ENCODE peak calls at places on chromosome 10, in seven cellular contexts. T, F, E, C, O, B and M are unnamed samples.

GRCh38 chr10:52488606-52489485 is 174.8 kb downstream of the DKK1 start:
- DNase-seq in E (no peak), B (no peak), C (no peak), O (peak), F (no peak), T (no peak), M (peak)

GRCh38 chr10:61918140-61918539 is 16.6 kb downstream of the ARID5B start:
- DNase-seq in F (no peak), T (no peak), B (no peak), E (no peak), C (no peak), O (no peak), M (no peak)

GRCh38 chr10:14732146-14732545 is 42.6 kb downstream of the FAM107B start:
- DNase-seq in E (no peak), O (no peak), B (no peak), T (no peak), C (no peak), F (no peak), M (no peak)

GRCh38 chr10:89574348-89574747 is 39.0 kb upstream of the SLC16A12 start:
- DNase-seq in C (no peak), O (no peak), F (no peak), B (no peak), E (no peak), T (no peak), M (no peak)

GRCh38 chr10:26567349-26567721 is 129.2 kb downstream of the APBB1IP start:
- DNase-seq in B (no peak), E (no peak), T (no peak), C (peak), O (no peak), F (no peak), M (peak)

GRCh38 chr10:19730848-19731247 is 85.4 kb upstream of the PLXDC2 start:
- DNase-seq in F (no peak), T (no peak), B (no peak), O (peak), E (no peak), C (no peak), M (no peak)

GRCh38 chr10:131856441-131857094 is 44.2 kb upstream of the PPP2R2D start:
- DNase-seq in E (no peak), C (no peak), B (no peak), T (no peak), F (no peak), O (no peak), M (no peak)

GRCh38 chr10:112815238-112816032 is 134.6 kb upstream of the TCF7L2 start:
- DNase-seq in E (no peak), B (no peak), O (peak), F (no peak), T (peak), C (no peak), M (peak)

GRCh38 chr10:132564690-132565089 is 27.1 kb downstream of the INPP5A start:
- DNase-seq in B (no peak), F (no peak), O (no peak), C (no peak), E (no peak), T (no peak), M (no peak)

GRCh38 chr10:129415261-129416135 is 51.5 kb upstream of the MGMT start:
- DNase-seq in B (no peak), T (no peak), O (no peak), F (no peak), C (no peak), E (no peak), M (no peak)

GRCh38 chr10:119270893-119271361 is 63.6 kb downstream of the GRK5 start:
- DNase-seq in O (no peak), C (no peak), F (no peak), E (peak), T (no peak), B (peak), M (no peak)

GRCh38 chr10:43221419-43222293 is 45.2 kb downstream of the RASGEF1A start:
- DNase-seq in C (no peak), E (no peak), T (peak), F (no peak), O (no peak), B (no peak), M (peak)

GRCh38 chr10:81978238-81978637 is 103.2 kb downstream of the NRG3 start:
- DNase-seq in T (peak), E (no peak), B (no peak), O (peak), C (no peak), F (no peak), M (peak)

GRCh38 chr10:22442063-22442462 is 96.8 kb downstream of the SPAG6 start:
- DNase-seq in C (no peak), O (no peak), B (no peak), E (no peak), T (no peak), F (no peak), M (no peak)

GRCh38 chr10:11180228-11180627 is 162.6 kb downstream of the CELF2 start:
- DNase-seq in B (no peak), F (no peak), E (no peak), T (no peak), C (no peak), O (no peak), M (no peak)

GRCh38 chr10:124451227-124451807 is 1.5 kb upstream of the NKX1-2 start:
- DNase-seq in E (no peak), C (no peak), T (peak), F (no peak), B (no peak), O (no peak), M (peak)

GRCh38 chr10:119287613-119287991 is 80.2 kb downstream of the GRK5 start:
- DNase-seq in B (no peak), T (no peak), O (no peak), F (no peak), C (no peak), E (no peak), M (no peak)

GRCh38 chr10:58579011-58579655 is 66.5 kb downstream of the BICC1 start:
- DNase-seq in F (no peak), T (peak), B (no peak), E (no peak), C (no peak), O (no peak), M (peak)

GRCh38 chr10:120646738-120647427 is 189.9 kb downstream of the PLPP4 start:
- DNase-seq in F (no peak), O (no peak), T (no peak), B (no peak), C (no peak), E (no peak), M (no peak)

GRCh38 chr10:122273966-122274545 is 3.0 kb downstream of the BTBD16 start:
- DNase-seq in C (no peak), O (no peak), T (no peak), B (no peak), F (no peak), E (no peak), M (no peak)

GRCh38 chr10:3192856-3193635 is 20.5 kb upstream of the PITRM1 start:
- DNase-seq in E (no peak), F (peak), C (peak), B (peak), T (peak), O (peak), M (peak)

GRCh38 chr10:21749788-21750187 is 215.8 kb downstream of the MLLT10 start:
- DNase-seq in O (no peak), B (no peak), F (no peak), T (no peak), C (no peak), E (no peak), M (no peak)

GRCh38 chr10:62759599-62760175 is 44.8 kb upstream of the ADO start:
- DNase-seq in O (no peak), T (no peak), C (no peak), F (no peak), B (no peak), E (no peak), M (no peak)

GRCh38 chr10:2928219-2928840 is 139.0 kb upstream of the PFKP start:
- DNase-seq in C (peak), E (peak), B (peak), T (peak), O (peak), F (peak), M (peak)

GRCh38 chr10:80664071-80664680 is 126.5 kb downstream of the SH2D4B start:
- DNase-seq in E (peak), F (peak), B (peak), T (peak), C (peak), O (peak), M (peak)

GRCh38 chr10:116636976-116637375 is 16.2 kb downstream of the PNLIPRP2 start:
- DNase-seq in E (no peak), T (no peak), O (no peak), F (no peak), C (no peak), B (no peak), M (no peak)

GRCh38 chr10:121485443-121486139 is 112.7 kb downstream of the FGFR2 start:
- DNase-seq in F (no peak), O (no peak), C (no peak), B (no peak), E (no peak), T (no peak), M (peak)

GRCh38 chr10:128087884-128088695 is 38.1 kb downstream of the MKI67 start:
- DNase-seq in B (no peak), T (peak), F (no peak), E (no peak), O (peak), C (no peak), M (peak)

GRCh38 chr10:68247931-68248330 is 16.0 kb upstream of the ATOH7 start:
- DNase-seq in B (no peak), O (no peak), C (no peak), T (no peak), F (no peak), E (no peak), M (no peak)

GRCh38 chr10:4062072-4062471 is 277.1 kb upstream of the KLF6 start:
- DNase-seq in T (no peak), C (no peak), E (no peak), O (no peak), F (no peak), B (no peak), M (no peak)

GRCh38 chr10:46536781-46537180 is 19.7 kb downstream of the GPRIN2 start:
- DNase-seq in T (no peak), F (no peak), O (no peak), C (no peak), E (no peak), B (no peak), M (no peak)

GRCh38 chr10:101839421-101840063 is 4.1 kb downstream of the KCNIP2 start:
- DNase-seq in O (no peak), E (peak), T (peak), B (no peak), F (no peak), C (no peak), M (peak)